ENCODE peak calls at places on chromosome 20, in nine cellular contexts. C is GM20000, R is suprapubic skin, B is MM.1S, P is AG04450, N is MCF 10A, U is hepatocyte, O is endothelial cell, K is tibial artery. Z is an unnamed sample.

GRCh38 chr20:22579119-22579427 is 5.3 kb downstream of the FOXA2 start:
- DNase-seq in N (no peak), R (no peak), U (peak; percentile 36), C (no peak), K (no peak), P (no peak), O (no peak), B (no peak), Z (no peak)

GRCh38 chr20:12925214-12925755 is 83.5 kb upstream of the SPTLC3 start:
- DNase-seq in O (peak; percentile 57), U (peak; percentile 87), R (no peak), K (peak; percentile 30), N (peak; percentile 78), P (peak; percentile 77), C (peak; percentile 68), B (peak; percentile 79), Z (no peak)

GRCh38 chr20:38874460-38875169 is 51.6 kb upstream of the FAM83D start:
- DNase-seq in U (no peak), P (no peak), R (peak; percentile 24), N (no peak), O (no peak), K (no peak), B (peak; percentile 76), C (no peak), Z (no peak)

GRCh38 chr20:58700823-58701222 is 8.2 kb downstream of the NPEPL1 start:
- DNase-seq in C (no peak), N (no peak), B (no peak), P (no peak), K (no peak), U (no peak), R (peak; percentile 48), O (no peak), Z (peak; percentile 60)

GRCh38 chr20:40323411-40323810 is 365.6 kb downstream of the MAFB start:
- DNase-seq in K (no peak), O (no peak), C (no peak), B (no peak), R (no peak), U (no peak), N (peak; percentile 76), P (no peak), Z (no peak)

GRCh38 chr20:22686097-22686496 is 101.7 kb upstream of the FOXA2 start:
- DNase-seq in C (no peak), R (no peak), B (peak; percentile 42), N (peak; percentile 62), K (no peak), O (peak; percentile 47), U (peak; percentile 73), P (peak; percentile 6), Z (no peak)

GRCh38 chr20:59580208-59580980 is 23.9 kb upstream of the PHACTR3 start:
- DNase-seq in O (no peak), R (peak; percentile 50), C (no peak), N (no peak), K (no peak), P (no peak), U (no peak), B (no peak), Z (no peak)

GRCh38 chr20:2742934-2743559 is 50.5 kb downstream of the EBF4 start:
- DNase-seq in U (peak; percentile 83), K (no peak), N (peak; percentile 64), O (peak; percentile 87), B (peak; percentile 53), R (no peak), C (peak; percentile 85), P (peak; percentile 15), Z (no peak)

GRCh38 chr20:50302463-50303041 is 111.9 kb downstream of the CEBPB start:
- DNase-seq in O (no peak), C (no peak), U (no peak), B (no peak), P (no peak), K (no peak), R (peak; percentile 61), N (no peak), Z (peak; percentile 70)

GRCh38 chr20:24892522-24892921 is 56.5 kb upstream of the CST7 start:
- DNase-seq in K (no peak), R (no peak), U (no peak), P (no peak), C (no peak), O (no peak), N (no peak), B (no peak), Z (no peak)

GRCh38 chr20:50001784-50002311 is 19.1 kb downstream of the SNAI1 start:
- DNase-seq in N (no peak), B (no peak), C (no peak), U (no peak), R (no peak), P (no peak), O (no peak), K (no peak), Z (no peak)

GRCh38 chr20:62063601-62063980 is 2.1 kb downstream of the TAF4 start:
- DNase-seq in C (no peak), K (no peak), B (no peak), N (no peak), R (peak; percentile 59), O (no peak), U (peak; percentile 59), P (no peak), Z (peak; percentile 90)

GRCh38 chr20:2619961-2620595 is 32.4 kb upstream of the NOP56 start:
- DNase-seq in B (no peak), C (no peak), R (no peak), P (no peak), N (peak; percentile 41), K (no peak), U (no peak), O (no peak), Z (no peak)

GRCh38 chr20:54103067-54103761 is 32.8 kb upstream of the BCAS1 start:
- DNase-seq in U (peak; percentile 82), B (peak; percentile 71), N (peak; percentile 83), P (no peak), K (peak; percentile 49), C (peak; percentile 71), R (peak; percentile 67), O (peak; percentile 88), Z (no peak)
- TF ChIP-seq CTCF in U (peak; percentile 76), B (peak; percentile 84), N (peak; percentile 77), P (peak; percentile 96), K (peak; percentile 36), C (peak; percentile 92), R (no peak), O (peak; percentile 88), Z (peak; percentile 86)

GRCh38 chr20:48626226-48626937 is 201.4 kb downstream of the PREX1 start:
- DNase-seq in B (no peak), N (peak; percentile 50), C (no peak), P (no peak), K (no peak), U (no peak), R (no peak), O (no peak), Z (peak; percentile 88)

GRCh38 chr20:48623906-48624265 is 203.9 kb downstream of the PREX1 start:
- DNase-seq in N (no peak), U (no peak), K (no peak), P (no peak), B (no peak), R (no peak), C (no peak), O (no peak), Z (peak; percentile 28)

GRCh38 chr20:48623176-48623905 is 204.5 kb downstream of the PREX1 start:
- DNase-seq in P (no peak), O (no peak), K (no peak), C (no peak), U (no peak), R (no peak), N (no peak), B (no peak), Z (peak; percentile 48)

GRCh38 chr20:48625136-48625900 is 202.5 kb downstream of the PREX1 start:
- DNase-seq in K (no peak), U (no peak), R (no peak), B (no peak), C (no peak), O (no peak), N (no peak), P (no peak), Z (peak; percentile 82)

DNA sequence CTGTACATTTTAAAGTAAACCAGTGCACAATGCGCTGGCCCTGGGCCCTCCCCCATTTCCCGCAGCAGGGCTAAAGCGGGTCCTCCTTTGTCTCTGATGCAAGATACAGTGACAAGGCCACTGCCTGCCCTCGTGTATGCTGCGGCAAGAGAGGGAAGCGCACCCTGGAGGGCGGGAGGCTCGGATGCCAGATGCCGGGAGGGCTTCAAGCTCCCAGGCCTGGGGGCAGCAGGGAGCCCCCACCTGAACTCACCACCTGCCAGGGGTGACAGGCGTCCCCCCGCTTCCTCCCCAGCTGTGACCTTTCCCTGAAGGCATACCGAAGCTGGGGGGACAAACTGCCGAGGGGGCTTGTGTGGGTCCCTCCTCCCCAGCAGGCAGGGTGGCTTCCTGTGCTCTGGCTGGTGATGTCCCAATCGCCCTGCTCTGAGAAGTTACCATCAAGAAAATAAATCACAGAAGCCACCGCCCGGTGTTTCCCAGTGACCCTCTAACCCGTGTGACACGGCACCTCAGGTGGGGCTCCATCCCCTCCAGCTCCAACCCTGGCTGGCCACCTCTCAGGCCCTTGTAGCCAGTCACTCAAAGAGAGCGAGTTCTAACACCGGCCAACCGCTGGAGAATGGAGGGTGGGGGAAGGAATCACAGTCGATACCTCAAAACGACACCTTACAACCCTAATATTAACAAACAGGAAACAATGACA is 203.3 kb downstream of the PREX1 start:
- DNase-seq in O (no peak), P (no peak), C (no peak), B (no peak), N (no peak), K (no peak), U (no peak), R (no peak), Z (peak; percentile 72)
- TF ChIP-seq CTCF in O (no peak), P (no peak), C (no peak), B (no peak), N (no peak), K (no peak), U (no peak), R (no peak), Z (no peak)

DNA sequence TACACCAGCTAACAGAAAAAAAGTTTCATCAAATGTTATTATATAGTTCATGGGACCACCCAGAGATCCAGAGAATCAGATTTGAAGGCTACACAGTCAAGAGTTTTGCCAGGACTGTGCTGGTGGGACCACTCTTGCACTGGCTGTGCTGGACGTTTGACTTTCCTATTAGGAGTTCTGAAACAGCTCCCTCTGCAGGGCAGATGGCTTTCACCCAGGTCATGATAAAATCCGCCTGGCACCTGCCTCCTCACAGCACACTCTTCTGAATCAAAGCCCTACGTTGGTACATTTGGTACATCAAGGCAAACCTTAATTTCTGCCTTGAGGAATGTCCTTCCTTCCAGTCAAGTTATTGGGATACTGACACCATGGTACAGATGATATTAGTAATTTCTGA is 302.1 kb downstream of the ZNF217 start:
- DNase-seq in U (no peak), N (peak; percentile 32), K (no peak), B (no peak), C (no peak), R (no peak), O (peak; percentile 43), P (no peak), Z (no peak)
- TF ChIP-seq CTCF in U (no peak), N (no peak), K (no peak), B (peak; percentile 19), C (peak; percentile 13), R (no peak), O (peak; percentile 60), P (no peak), Z (peak; percentile 24)

DNA sequence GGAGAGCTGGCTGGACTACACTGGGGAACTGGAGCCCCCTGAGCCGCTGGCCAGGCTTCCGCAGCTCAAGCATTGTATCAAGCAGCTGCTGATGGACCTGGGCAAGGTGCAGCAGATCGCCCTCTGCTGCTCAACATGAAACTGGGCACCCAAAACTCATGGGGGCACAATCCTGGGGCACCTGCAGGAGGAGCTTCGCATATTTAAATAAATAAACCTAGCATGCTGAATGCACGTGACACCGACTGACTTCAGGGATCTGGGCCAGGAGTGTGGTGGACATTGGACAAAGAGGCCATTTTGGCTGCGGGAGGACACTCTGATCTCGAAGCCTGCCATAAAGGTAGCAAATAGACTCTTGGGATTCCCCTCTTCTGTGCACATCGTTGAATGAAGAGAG is 6.8 kb downstream of the SCAND1 start:
- DNase-seq in U (peak; percentile 13), K (no peak), O (peak; percentile 28), N (peak; percentile 38), P (no peak), B (peak; percentile 22), C (peak; percentile 20), R (no peak), Z (no peak)
- TF ChIP-seq CTCF in U (peak; percentile 25), K (no peak), O (peak; percentile 24), N (peak; percentile 34), P (peak; percentile 24), B (peak; percentile 58), C (peak; percentile 27), R (no peak), Z (peak; percentile 68)

Z was measured in chondrocyte.